ENCODE peak calls at places on chromosomes 7 and 10, in five cellular contexts. S is HCT116, M is NCI-H774, F is tibial nerve, H is right cardiac atrium. X is an unnamed sample.

GRCh38 chr10:97022616-97023015 is 163.1 kb downstream of the SLIT1 start:
- DNase-seq in S (no peak), M (no peak), F (no peak), H (no peak), X (no peak)

GRCh38 chr7:96786261-96786997 is 76.8 kb upstream of the SEM1 start:
- DNase-seq in S (no peak), M (peak), F (no peak), H (peak), X (no peak)

GRCh38 chr10:130866857-130867256 is 444.7 kb downstream of the TCERG1L start:
- DNase-seq in S (no peak), M (no peak), F (no peak), H (no peak), X (no peak)

GRCh38 chr10:103564116-103564501 is 70.6 kb downstream of the NEURL1 start:
- DNase-seq in S (no peak), M (no peak), F (no peak), H (no peak), X (no peak)

GRCh38 chr10:15333909-15334649 is 37.0 kb downstream of the FAM171A1 start:
- DNase-seq in S (no peak), M (no peak), F (no peak), H (no peak), X (no peak)

GRCh38 chr7:104848386-104848990 is 165.5 kb upstream of the KMT2E start:
- DNase-seq in S (peak), M (peak), F (peak), H (no peak), X (no peak)

GRCh38 chr10:3811331-3811870 is 26.4 kb upstream of the KLF6 start:
- DNase-seq in S (no peak), M (no peak), F (no peak), H (peak), X (no peak)

GRCh38 chr7:37930226-37930948 is 9.9 kb downstream of the EPDR1 start:
- DNase-seq in S (no peak), M (no peak), F (no peak), H (no peak), X (peak)

GRCh38 chr7:14582010-14582409 is 320.5 kb downstream of the DGKB start:
- DNase-seq in S (no peak), M (no peak), F (no peak), H (no peak), X (no peak)

GRCh38 chr7:27346531-27347260 is 104.1 kb downstream of the EVX1 start:
- DNase-seq in S (peak), M (peak), F (no peak), H (no peak), X (peak)

GRCh38 chr7:127850195-127850594 is 181.0 kb downstream of the LRRC4 start:
- DNase-seq in S (no peak), M (no peak), F (no peak), H (no peak), X (no peak)

X was measured in HS-5.